ENCODE peak calls at places on chromosomes 5 and 9, in ten cellular contexts. A is fibroblast of mammary gland, Z is cardiac muscle cell, Q is K562, U is OCI-LY7, O is neural crest cell, R is foreskin fibroblast, S is right lobe of liver, N is left ventricle myocardium inferior, I is HFF-Myc. L is an unnamed sample.

GRCh38 chr5:115402822-115403577 is 106.5 kb upstream of the CCDC112 start:
- DNase-seq in O (no peak), Q (no peak), A (peak), N (no peak), S (no peak), I (no peak), R (peak), Z (peak), U (no peak), L (no peak)

GRCh38 chr5:76657683-76658311 is 34.6 kb upstream of the F2RL2 start:
- DNase-seq in R (no peak), N (no peak), U (no peak), Z (peak), A (no peak), I (no peak), S (no peak), Q (peak), O (no peak), L (no peak)

GRCh38 chr5:94613583-94613982 is 4.8 kb downstream of the KIAA0825 start:
- DNase-seq in O (no peak), S (no peak), A (peak), N (no peak), U (peak), I (no peak), Z (peak), Q (peak), R (peak), L (no peak)

GRCh38 chr9:77512876-77513275 is 135.2 kb downstream of the GNA14 start:
- DNase-seq in R (peak), I (no peak), A (no peak), S (peak), Q (no peak), Z (peak), N (peak), U (no peak), O (no peak), L (no peak)

GRCh38 chr9:75892168-75892901 is 1.9 kb downstream of the PCSK5 start:
- DNase-seq in Z (peak), R (peak), I (no peak), A (peak), U (no peak), S (peak), O (peak), Q (no peak), N (peak), L (no peak)

GRCh38 chr5:159209438-159210305 is at the start of gene RNF145:
- DNase-seq in U (peak), N (peak), I (peak), O (peak), A (peak), Q (peak), R (peak), Z (peak), S (peak), L (peak)

GRCh38 chr5:168713051-168713450 is 133.9 kb upstream of the PANK3 start:
- DNase-seq in Z (no peak), O (no peak), N (no peak), A (no peak), R (no peak), U (no peak), I (no peak), Q (no peak), S (no peak), L (no peak)

GRCh38 chr5:112733586-112733985 is 4.1 kb upstream of the APC start:
- DNase-seq in Q (no peak), S (no peak), O (no peak), I (no peak), U (no peak), A (peak), N (no peak), R (peak), Z (no peak), L (no peak)

GRCh38 chr5:5533927-5534326 is 111.5 kb downstream of the ICE1 start:
- DNase-seq in N (no peak), U (no peak), Z (no peak), R (no peak), Q (no peak), A (no peak), S (no peak), O (no peak), I (no peak), L (no peak)

GRCh38 chr5:74576941-74577456 is 63.5 kb downstream of the ENC1 start:
- DNase-seq in R (peak), S (no peak), I (no peak), N (no peak), A (peak), Z (peak), Q (no peak), O (no peak), U (peak), L (no peak)

GRCh38 chr9:127829205-127829935 is 25.1 kb downstream of the ENG start:
- DNase-seq in U (no peak), A (no peak), O (no peak), Q (no peak), Z (no peak), I (no peak), N (no peak), R (no peak), S (no peak), L (no peak)

DNA sequence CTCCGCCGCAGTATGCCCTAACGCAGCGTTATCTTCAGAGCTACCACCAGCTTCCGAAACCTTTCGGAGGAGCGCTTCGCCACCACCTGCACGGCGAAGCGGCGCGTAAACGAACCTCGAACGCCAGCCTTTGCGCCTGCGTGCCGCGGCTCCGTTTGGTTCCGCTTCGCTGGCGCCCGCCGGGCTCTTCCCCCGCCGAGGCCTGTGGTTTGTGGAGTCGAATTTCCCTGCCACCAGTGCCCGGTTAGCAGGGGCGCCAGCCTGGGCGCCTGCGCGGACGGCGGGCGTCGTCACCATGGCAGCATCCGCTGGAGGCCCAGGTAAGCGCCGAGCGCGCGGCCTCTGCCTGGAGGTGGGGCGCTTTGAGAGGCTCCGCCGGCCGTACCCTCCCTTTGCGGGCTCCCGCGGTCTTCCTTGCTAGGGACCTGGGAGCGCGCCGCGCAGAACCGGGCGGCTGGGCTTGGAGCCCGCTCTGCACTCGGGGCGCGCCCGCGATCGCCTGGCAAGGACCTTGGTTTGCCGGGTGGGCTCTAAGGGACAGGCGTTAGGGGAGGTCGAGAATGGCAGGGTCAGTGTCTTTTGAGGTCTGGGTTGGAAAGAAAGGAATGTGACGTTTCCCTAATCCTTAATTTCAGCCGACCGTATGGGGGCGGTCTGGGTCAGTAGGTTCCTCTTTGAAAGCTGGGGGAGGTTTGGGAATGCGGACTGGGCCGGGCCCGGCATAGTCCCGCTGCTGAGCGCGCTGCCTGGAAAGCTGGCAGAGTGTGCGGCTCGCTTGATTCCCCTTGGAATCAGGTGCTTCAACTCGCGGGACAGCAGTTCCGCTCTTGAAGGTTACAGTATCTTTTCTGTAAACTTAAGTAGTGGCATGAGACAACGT is at the start of gene FAM151B:
- DNase-seq in R (peak), A (peak), O (peak), I (peak), Q (peak), N (peak), S (peak), U (peak), Z (peak), L (peak)
- TF ChIP-seq CTCF in R (peak), A (peak), O (no peak), I (no peak), Q (no peak), N (peak), S (peak), U (no peak), Z (peak), L (no peak)

GRCh38 chr9:107999011-107999410 is 509.4 kb upstream of the KLF4 start:
- DNase-seq in O (no peak), Z (no peak), R (no peak), N (no peak), U (no peak), I (no peak), A (no peak), S (no peak), Q (no peak), L (no peak)

GRCh38 chr9:108001219-108001618 is 511.6 kb upstream of the KLF4 start:
- DNase-seq in A (no peak), S (no peak), I (no peak), R (no peak), N (no peak), Z (no peak), O (no peak), U (no peak), Q (no peak), L (no peak)

GRCh38 chr9:108003551-108003950 is 514.0 kb upstream of the KLF4 start:
- DNase-seq in S (no peak), I (no peak), A (no peak), Z (no peak), U (no peak), R (no peak), O (no peak), Q (no peak), N (no peak), L (no peak)

GRCh38 chr9:107999890-108000289 is 510.3 kb upstream of the KLF4 start:
- DNase-seq in O (no peak), U (no peak), N (no peak), S (no peak), R (peak), Q (no peak), Z (no peak), I (no peak), A (no peak), L (no peak)

DNA sequence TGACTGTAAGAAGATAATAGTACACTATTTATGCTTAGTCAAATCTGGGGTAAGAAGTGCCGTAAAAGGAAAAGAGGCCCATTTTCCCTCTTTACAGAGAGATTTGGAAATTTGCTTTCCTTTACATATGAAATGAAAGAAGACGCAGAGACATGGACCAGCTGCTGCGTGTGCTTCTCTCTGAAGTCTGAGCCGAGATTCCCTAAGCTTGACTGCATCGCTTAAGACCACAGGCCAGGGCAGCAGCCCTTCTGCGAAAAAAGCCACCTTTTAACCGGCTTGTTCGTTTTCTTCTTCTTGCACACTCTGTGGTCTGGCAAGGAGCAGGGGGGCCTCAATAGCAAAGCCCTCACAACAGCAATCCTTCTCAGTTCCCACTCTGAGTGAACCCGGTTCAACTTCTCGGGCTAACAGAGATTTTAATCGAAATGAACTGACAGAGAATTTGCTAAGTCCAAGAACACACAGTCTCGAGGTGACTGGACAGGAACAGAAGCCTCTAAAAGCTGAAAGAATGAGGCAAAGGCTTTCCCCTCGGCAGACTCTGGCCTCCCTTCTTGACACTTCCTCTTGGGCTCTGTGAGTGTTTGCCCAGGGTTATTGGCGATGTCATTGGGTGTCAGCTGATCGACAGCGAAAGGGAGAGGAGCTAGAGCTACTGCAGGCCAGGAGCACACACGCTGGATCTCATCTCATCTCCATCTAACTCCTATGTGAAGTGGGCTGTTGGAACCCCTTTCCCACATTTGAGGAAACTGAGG is 512.9 kb upstream of the KLF4 start:
- DNase-seq in I (no peak), S (no peak), Q (no peak), N (no peak), R (peak), Z (peak), A (peak), O (no peak), U (no peak), L (no peak)
- TF ChIP-seq CTCF in I (no peak), S (no peak), Q (no peak), N (no peak), R (no peak), Z (no peak), A (no peak), O (no peak), U (no peak), L (no peak)

GRCh38 chr5:177447611-177448243 is 1.1 kb downstream of the PRR7 start:
- DNase-seq in N (no peak), I (peak), S (peak), R (peak), A (peak), O (peak), U (peak), Q (no peak), Z (peak), L (peak)

GRCh38 chr5:177447066-177447610 is 524 bp downstream of the PRR7 start:
- DNase-seq in I (no peak), U (peak), S (no peak), Q (peak), O (peak), R (peak), N (no peak), A (peak), Z (peak), L (no peak)

GRCh38 chr5:177445052-177446016 is 1.3 kb upstream of the PRR7 start:
- DNase-seq in N (no peak), U (peak), R (no peak), S (no peak), A (no peak), O (no peak), Q (no peak), I (no peak), Z (no peak), L (no peak)

GRCh38 chr5:177448244-177448950 is 1.8 kb downstream of the PRR7 start:
- DNase-seq in O (no peak), A (no peak), Q (no peak), U (peak), Z (no peak), I (no peak), N (no peak), S (no peak), R (no peak), L (no peak)

GRCh38 chr5:177446184-177447065 is at the start of gene PRR7:
- DNase-seq in U (peak), Z (peak), Q (peak), O (peak), R (peak), I (no peak), S (peak), N (peak), A (peak), L (no peak)
- TF ChIP-seq CTCF in U (no peak), Z (peak), Q (peak), O (peak), R (no peak), I (no peak), S (no peak), N (peak), A (no peak), L (no peak)

GRCh38 chr9:134742822-134743221 is 101.2 kb downstream of the COL5A1 start:
- DNase-seq in A (no peak), N (no peak), Q (no peak), O (no peak), Z (no peak), S (no peak), I (no peak), R (no peak), U (no peak), L (no peak)
- TF ChIP-seq CTCF in A (no peak), N (no peak), Q (no peak), O (no peak), Z (no peak), S (no peak), I (no peak), R (no peak), U (peak), L (no peak)

GRCh38 chr9:79685576-79685975 is 113.8 kb downstream of the TLE4 start:
- DNase-seq in Z (no peak), O (no peak), Q (no peak), A (peak), U (no peak), N (no peak), S (no peak), I (no peak), R (peak), L (no peak)

GRCh38 chr9:79688363-79688762 is 116.6 kb downstream of the TLE4 start:
- DNase-seq in U (no peak), I (no peak), S (no peak), N (no peak), Z (no peak), O (no peak), R (no peak), Q (no peak), A (no peak), L (no peak)

GRCh38 chr9:79684711-79685575 is 113.2 kb downstream of the TLE4 start:
- DNase-seq in A (peak), I (peak), Z (no peak), U (no peak), O (no peak), R (peak), N (no peak), S (no peak), Q (no peak), L (no peak)

GRCh38 chr9:79687131-79687447 is 115.3 kb downstream of the TLE4 start:
- DNase-seq in R (no peak), A (peak), I (no peak), S (no peak), U (no peak), Q (no peak), O (no peak), Z (no peak), N (no peak), L (peak)

GRCh38 chr9:79686381-79687130 is 114.8 kb downstream of the TLE4 start:
- DNase-seq in Q (no peak), N (no peak), S (no peak), I (peak), A (peak), R (peak), Z (peak), O (no peak), U (no peak), L (no peak)
- TF ChIP-seq CTCF in Q (no peak), N (no peak), S (no peak), I (no peak), A (no peak), R (no peak), Z (peak), O (no peak), U (no peak), L (no peak)

DNA sequence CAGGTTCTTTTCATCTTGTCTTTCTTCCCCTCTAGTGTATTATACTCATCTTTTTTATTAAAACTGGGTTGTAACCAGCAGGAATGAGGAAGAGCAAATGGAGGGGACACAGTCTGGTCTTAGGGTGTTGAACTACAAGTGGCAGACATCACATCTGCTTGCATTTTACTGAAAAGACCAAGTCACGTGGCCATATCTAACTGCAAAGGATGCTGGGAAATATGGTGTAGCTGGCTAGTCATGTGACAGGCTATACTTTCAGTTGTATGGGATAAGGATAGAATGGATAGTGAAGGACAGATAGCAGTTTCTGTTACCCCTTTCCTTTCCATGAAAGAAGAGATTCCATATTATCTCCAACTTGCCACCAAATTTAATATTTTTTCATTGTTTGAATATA is 13.0 kb upstream of the FGD3 start:
- DNase-seq in I (no peak), A (no peak), O (no peak), Z (no peak), U (peak), S (no peak), Q (peak), N (no peak), R (no peak), L (no peak)
- TF ChIP-seq CTCF in I (no peak), A (no peak), O (no peak), Z (no peak), U (no peak), S (no peak), Q (no peak), N (no peak), R (no peak), L (no peak)

GRCh38 chr9:86585422-86586143 is 231.4 kb upstream of the TUT7 start:
- DNase-seq in N (no peak), U (no peak), Q (no peak), O (no peak), R (peak), I (no peak), Z (peak), A (peak), S (no peak), L (no peak)

GRCh38 chr9:86586144-86586494 is 231.9 kb upstream of the TUT7 start:
- DNase-seq in R (no peak), O (no peak), Z (no peak), I (no peak), S (no peak), N (no peak), U (no peak), Q (no peak), A (no peak), L (no peak)

GRCh38 chr9:86594724-86595123 is 240.5 kb upstream of the TUT7 start:
- DNase-seq in U (no peak), S (no peak), A (no peak), I (no peak), N (no peak), O (no peak), Q (no peak), Z (no peak), R (no peak), L (no peak)

GRCh38 chr9:86591472-86591871 is 237.3 kb upstream of the TUT7 start:
- DNase-seq in R (peak), N (no peak), Z (no peak), Q (no peak), S (no peak), U (no peak), A (peak), O (no peak), I (no peak), L (no peak)

GRCh38 chr9:86589273-86589672 is 235.1 kb upstream of the TUT7 start:
- DNase-seq in O (no peak), I (no peak), S (no peak), Q (peak), Z (no peak), A (no peak), R (no peak), N (no peak), U (no peak), L (no peak)
- TF ChIP-seq CTCF in O (no peak), I (no peak), S (no peak), Q (no peak), Z (peak), A (peak), R (no peak), N (no peak), U (peak), L (no peak)

GRCh38 chr5:56080375-56081052 is 85.8 kb upstream of the IL6ST start:
- DNase-seq in I (no peak), Q (no peak), N (no peak), R (no peak), A (no peak), O (no peak), Z (no peak), S (no peak), U (no peak), L (no peak)
- TF ChIP-seq CTCF in I (no peak), Q (no peak), N (no peak), R (no peak), A (no peak), O (no peak), Z (no peak), S (no peak), U (no peak), L (no peak)

L was measured in CD14-positive monocyte.